ENCODE peak calls at places on chromosomes 3 and 15, in four cellular contexts. Q, O, L and U are unnamed samples.

GRCh38 chr3:130649061-130649654 is 97.5 kb downstream of the PIK3R4 start:
- DNase-seq in Q (no peak), L (no peak), O (no peak), U (no peak)

GRCh38 chr3:168659015-168659414 is 563.3 kb upstream of the GOLIM4 start:
- DNase-seq in O (no peak), L (no peak), Q (no peak), U (no peak)

GRCh38 chr15:77722759-77723460 is 90.2 kb upstream of the LINGO1 start:
- DNase-seq in Q (no peak), O (no peak), L (no peak), U (no peak)

GRCh38 chr3:54891540-54891897 is 36.3 kb downstream of the LRTM1 start:
- DNase-seq in Q (peak; percentile 83), O (no peak), L (peak; percentile 83), U (peak; percentile 88)

GRCh38 chr15:70512772-70513362 is 250.5 kb downstream of the UACA start:
- DNase-seq in O (peak; percentile 34), Q (no peak), L (no peak), U (no peak)

GRCh38 chr3:159150176-159150575 is 348.3 kb downstream of the MFSD1 start:
- DNase-seq in O (no peak), Q (no peak), L (no peak), U (no peak)

GRCh38 chr3:14216257-14217048 is 37.8 kb downstream of the LSM3 start:
- DNase-seq in O (peak; percentile 83), L (no peak), Q (peak; percentile 67), U (no peak)

GRCh38 chr3:187185759-187186158 is 11.5 kb upstream of the RTP1 start:
- DNase-seq in Q (no peak), O (no peak), L (no peak), U (no peak)

GRCh38 chr3:29711255-29711771 is 430.4 kb downstream of the RBMS3 start:
- DNase-seq in Q (peak; percentile 27), L (peak; percentile 62), O (no peak), U (no peak)

GRCh38 chr15:29299331-29299730 is 29.7 kb upstream of the NSMCE3 start:
- DNase-seq in Q (no peak), L (no peak), O (no peak), U (no peak)

GRCh38 chr3:136698361-136698760 is 53.8 kb downstream of the STAG1 start:
- DNase-seq in Q (no peak), L (no peak), O (no peak), U (no peak)

GRCh38 chr3:143383433-143383832 is 263.9 kb downstream of the CHST2 start:
- DNase-seq in L (no peak), O (no peak), Q (no peak), U (no peak)

GRCh38 chr15:80503319-80503952 is 99.3 kb downstream of the ARNT2 start:
- DNase-seq in O (no peak), Q (no peak), L (no peak), U (no peak)

GRCh38 chr3:171700653-171701052 is 109.6 kb downstream of the PLD1 start:
- DNase-seq in L (no peak), O (no peak), Q (no peak), U (no peak)

GRCh38 chr3:149647812-149648211 is 10.0 kb downstream of the WWTR1 start:
- DNase-seq in L (no peak), Q (no peak), O (peak; percentile 26), U (no peak)

GRCh38 chr3:189324538-189325138 is 152.9 kb downstream of the TPRG1 start:
- DNase-seq in Q (peak; percentile 5), O (peak; percentile 10), L (no peak), U (no peak)

GRCh38 chr3:70358978-70359580 is 46.6 kb upstream of the MDFIC2 start:
- DNase-seq in O (peak; percentile 72), L (peak; percentile 45), Q (peak; percentile 7), U (no peak)

GRCh38 chr3:101519685-101520365 is 6.8 kb upstream of the SENP7 start:
- DNase-seq in L (no peak), O (no peak), Q (no peak), U (no peak)

GRCh38 chr3:194283218-194284006 is 67.7 kb downstream of the CPN2 start:
- DNase-seq in O (no peak), Q (no peak), L (no peak), U (peak; percentile 69)

GRCh38 chr3:146540978-146541377 is 3.4 kb downstream of the PLSCR1 start:
- DNase-seq in L (no peak), O (no peak), Q (no peak), U (no peak)

GRCh38 chr3:107775958-107776357 is 253.2 kb downstream of the BBX start:
- DNase-seq in L (no peak), Q (no peak), O (no peak), U (no peak)

DNA sequence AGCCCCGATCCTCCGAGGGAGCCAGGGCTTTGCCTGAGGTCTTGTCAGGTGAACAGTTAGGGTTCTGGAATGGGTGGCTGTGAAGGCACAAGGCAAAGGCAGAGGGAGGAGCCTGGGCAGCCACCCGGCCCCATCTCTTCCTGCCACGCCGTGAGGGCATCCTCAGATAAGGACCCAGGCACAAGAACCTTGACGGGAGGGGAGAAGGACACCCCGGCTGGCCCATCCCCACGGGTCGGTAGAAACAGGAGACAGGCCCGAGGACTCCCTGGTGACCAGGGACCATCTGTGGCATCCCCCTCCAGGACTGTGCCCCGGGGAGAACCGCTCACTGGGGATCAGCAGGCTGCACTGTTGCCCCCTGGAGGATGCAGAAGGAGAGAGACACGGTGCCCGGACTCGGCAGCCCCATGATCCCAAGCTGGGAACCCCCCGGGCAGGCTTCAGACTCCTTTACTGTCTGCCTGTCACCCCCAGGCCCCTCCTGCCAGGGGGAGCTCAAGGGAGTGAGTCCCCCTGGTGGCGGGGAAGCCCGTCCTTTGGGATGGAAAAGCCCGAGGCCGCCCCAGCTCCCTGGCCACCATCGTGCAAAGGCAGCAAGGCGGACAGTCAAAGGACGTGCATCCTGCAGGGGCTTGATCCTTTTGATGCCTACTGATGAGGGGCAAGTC is 12.3 kb upstream of the PCSK6 start:
- DNase-seq in Q (no peak), L (no peak), O (peak; percentile 34), U (peak; percentile 59)
- TF ChIP-seq CTCF in Q (peak; percentile 64), L (peak; percentile 31), O (peak; percentile 81), U (peak; percentile 76)

GRCh38 chr15:73950479-73951043 is 24.3 kb downstream of the LOXL1 start:
- DNase-seq in L (no peak), O (no peak), Q (no peak), U (no peak)

GRCh38 chr15:73952913-73953750 is 26.9 kb downstream of the LOXL1 start:
- DNase-seq in L (no peak), Q (no peak), O (no peak), U (no peak)

GRCh38 chr15:73952171-73952912 is 26.1 kb downstream of the LOXL1 start:
- DNase-seq in L (no peak), Q (no peak), O (no peak), U (no peak)

GRCh38 chr15:73951044-73951561 is 24.8 kb downstream of the LOXL1 start:
- DNase-seq in O (peak; percentile 98), Q (peak; percentile 96), L (peak; percentile 94), U (peak; percentile 96)

DNA sequence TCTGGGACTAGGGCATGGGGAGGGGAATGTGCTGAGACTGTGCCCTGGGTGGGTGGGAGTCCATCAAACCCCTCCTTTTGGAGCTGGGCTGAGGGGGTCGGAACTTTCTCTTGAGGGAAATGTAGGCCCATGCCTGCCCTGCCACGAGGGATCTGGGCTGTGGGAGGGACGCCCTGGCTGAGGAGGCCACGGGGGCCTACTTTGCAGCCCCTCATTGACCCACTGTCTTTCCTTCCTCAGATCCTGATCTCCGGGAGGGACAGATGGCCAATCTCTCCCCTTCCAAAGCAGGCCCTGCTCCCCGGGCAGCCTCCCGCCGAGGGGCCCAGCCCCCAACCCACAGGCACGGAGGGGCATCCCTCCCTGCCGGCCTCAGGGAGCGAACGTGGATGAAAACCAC is 25.3 kb downstream of the LOXL1 start:
- DNase-seq in Q (no peak), L (no peak), O (no peak), U (no peak)
- H3K36me3 ChIP-seq in Q (no peaks in the 10 kb centered on the region), L (no peaks in the 10 kb centered on the region), O (no peaks in the 10 kb centered on the region), U (peaks cover 15% of the 10 kb centered on the region)

DNA sequence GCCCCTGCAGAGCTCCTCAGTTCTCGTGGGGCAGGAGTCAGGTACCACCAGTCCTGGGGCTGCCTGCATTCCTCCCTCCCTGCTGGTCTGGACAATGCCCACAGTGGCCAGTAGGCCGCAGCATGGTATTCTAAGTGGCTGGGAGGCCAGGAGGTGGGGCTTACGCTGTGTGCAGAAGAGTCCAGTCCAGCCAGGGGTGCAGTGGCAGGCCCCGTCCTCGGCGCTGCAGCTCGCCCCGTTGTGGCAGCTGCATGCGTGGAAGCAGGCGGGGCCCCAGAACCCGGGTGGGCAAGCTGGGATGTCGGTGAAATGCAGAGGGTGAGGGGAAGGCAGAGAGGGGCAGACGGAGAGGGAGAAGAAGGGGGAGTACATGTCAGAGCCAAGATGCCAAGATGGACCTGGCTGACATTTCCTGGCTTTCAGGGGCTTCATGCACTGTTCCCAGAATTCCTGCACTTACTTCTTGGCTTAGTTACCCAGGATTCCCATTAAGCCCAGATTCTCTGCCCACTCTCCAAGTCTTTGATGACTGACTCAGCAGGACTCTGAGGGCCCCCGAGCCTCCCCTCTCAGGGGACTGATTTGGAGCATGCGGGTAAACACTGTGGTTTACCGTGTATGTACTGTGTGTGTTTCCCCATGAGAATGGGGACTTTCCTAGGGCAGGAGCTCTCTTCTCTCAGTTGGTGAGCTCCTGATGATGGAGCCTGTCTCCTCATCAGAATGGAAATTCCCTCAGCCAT is 47.5 kb downstream of the RAB11A start:
- DNase-seq in Q (peak; percentile 41), L (peak; percentile 13), O (peak; percentile 52), U (no peak)
- TF ChIP-seq CTCF in Q (peak; percentile 67), L (peak; percentile 44), O (peak; percentile 62), U (peak; percentile 37)

DNA sequence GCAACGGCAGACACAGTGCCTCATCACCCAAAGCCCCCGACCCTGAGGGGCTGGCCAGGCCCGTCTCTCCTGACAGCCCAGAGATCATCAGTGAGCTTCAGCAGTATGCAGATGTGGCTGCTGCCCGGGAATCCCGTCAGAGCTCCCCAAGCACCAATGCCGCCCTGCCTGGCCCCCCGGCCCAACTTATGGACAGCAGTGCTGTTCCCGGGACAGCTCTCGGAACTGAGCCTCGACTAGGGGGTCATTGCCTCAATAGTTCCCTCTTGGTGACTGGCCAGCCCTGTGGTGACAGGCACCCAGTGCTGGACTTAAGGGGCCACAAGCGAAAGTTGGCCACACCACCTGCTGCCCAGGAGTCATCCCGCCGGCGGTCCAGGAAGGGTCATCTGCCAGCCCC is 8.6 kb upstream of the TEX264 start:
- DNase-seq in Q (no peak), L (no peak), O (no peak), U (no peak)
- H3K36me3 ChIP-seq in Q (peaks cover 18% of the 10 kb centered on the region), L (peaks cover 18% of the 10 kb centered on the region), O (peaks cover 6% of the 10 kb centered on the region), U (peaks cover 33% of the 10 kb centered on the region)